ENCODE peak calls at places on chromosomes 3 and 15, in six cellular contexts. Y is GM23248, K is heart right ventricle, M is suprapubic skin, U is T-cell, L is neural crest cell. H is an unnamed sample.

GRCh38 chr15:75508741-75509532 is 57.4 kb upstream of the SIN3A start:
- DNase-seq in Y (peak; percentile 70), K (no peak), M (no peak), U (peak; percentile 11), L (no peak), H (no peak)

GRCh38 chr3:150760431-150761200 is 2.4 kb downstream of the SIAH2 start:
- DNase-seq in Y (no peak), K (no peak), M (no peak), U (peak; percentile 22), L (no peak), H (no peak)

GRCh38 chr15:100601628-100602063 is 338 bp downstream of the LINS1 start:
- DNase-seq in Y (no peak), K (no peak), M (no peak), U (no peak), L (no peak), H (no peak)

GRCh38 chr15:42581272-42581730 is 5.9 kb downstream of the STARD9 start:
- DNase-seq in Y (peak; percentile 91), K (peak; percentile 90), M (peak; percentile 89), U (peak; percentile 79), L (peak; percentile 73), H (peak; percentile 29)

GRCh38 chr15:68821898-68822380 is 1.2 kb upstream of the ANP32A start:
- DNase-seq in Y (peak; percentile 65), K (no peak), M (no peak), U (no peak), L (no peak), H (no peak)

GRCh38 chr3:137992592-137992991 is 17.4 kb upstream of the CLDN18 start:
- DNase-seq in Y (peak; percentile 19), K (no peak), M (no peak), U (no peak), L (no peak), H (no peak)

GRCh38 chr3:142213298-142213697 is 12.1 kb downstream of the GK5 start:
- DNase-seq in Y (peak; percentile 31), K (no peak), M (no peak), U (no peak), L (no peak), H (no peak)

GRCh38 chr3:165640970-165641369 is 196.3 kb downstream of the BCHE start:
- DNase-seq in Y (no peak), K (no peak), M (no peak), U (no peak), L (no peak), H (no peak)

GRCh38 chr3:147422934-147423599 is 13.9 kb downstream of the ZIC1 start:
- DNase-seq in Y (peak; percentile 48), K (no peak), M (no peak), U (no peak), L (no peak), H (no peak)

GRCh38 chr3:187165144-187165543 is 25.8 kb upstream of the RPL39L start:
- DNase-seq in Y (peak; percentile 67), K (no peak), M (no peak), U (peak; percentile 38), L (peak; percentile 19), H (no peak)

GRCh38 chr3:115251509-115251908 is 104.4 kb upstream of the ZBTB20 start:
- DNase-seq in Y (peak; percentile 16), K (no peak), M (no peak), U (no peak), L (no peak), H (no peak)

GRCh38 chr3:21056293-21056692 is 694.7 kb downstream of the ZNF385D start:
- DNase-seq in Y (no peak), K (no peak), M (no peak), U (no peak), L (no peak), H (no peak)

GRCh38 chr15:71385469-71385868 is 270.2 kb downstream of the THSD4 start:
- DNase-seq in Y (no peak), K (no peak), M (no peak), U (no peak), L (no peak), H (no peak)

GRCh38 chr3:87614998-87615397 is 338.6 kb upstream of the POU1F1 start:
- DNase-seq in Y (no peak), K (no peak), M (no peak), U (no peak), L (no peak), H (no peak)

GRCh38 chr15:79176151-79176550 is 85.6 kb upstream of the RASGRF1 start:
- DNase-seq in Y (no peak), K (no peak), M (no peak), U (no peak), L (no peak), H (no peak)

GRCh38 chr15:84736375-84736774 is 12.0 kb upstream of the ZNF592 start:
- DNase-seq in Y (no peak), K (no peak), M (peak; percentile 9), U (peak; percentile 53), L (no peak), H (no peak)